ENCODE peak calls at places on chromosome 14, in eight cellular contexts. D is pancreas, C is ovary, U is stomach, K is adrenal gland, W is uterus, L is A549, P is PC-9. Z is an unnamed sample. For H3K9me3, the result is how much of the 10 kb centered on the place peaks cover.

GRCh38 chr14:105857223-105857815 is 330.9 kb downstream of the TMEM121 start:
- DNase-seq in D (no peak), L (no peak), W (no peak), U (no peak), K (no peak), C (peak), P (no peak), Z (no peak)

GRCh38 chr14:29937116-29937515 is 9.5 kb upstream of the PRKD1 start:
- DNase-seq in U (no peak), D (no peak), P (no peak), C (no peak), W (no peak), L (no peak), K (no peak), Z (no peak)

GRCh38 chr14:86462193-86462592 is 932.2 kb downstream of the FLRT2 start:
- DNase-seq in W (no peak), C (no peak), K (no peak), U (no peak), L (no peak), P (no peak), D (peak), Z (no peak)

GRCh38 chr14:34347683-34348082 is 114.4 kb downstream of the SPTSSA start:
- DNase-seq in D (no peak), K (no peak), L (no peak), U (no peak), W (no peak), C (no peak), P (no peak), Z (no peak)

GRCh38 chr14:92939699-92940098 is 16.7 kb downstream of the CHGA start:
- DNase-seq in P (no peak), L (no peak), C (no peak), D (no peak), W (no peak), K (no peak), U (no peak), Z (no peak)

GRCh38 chr14:104103061-104104005 is 17.8 kb downstream of the ASPG start:
- DNase-seq in U (no peak), P (no peak), W (no peak), K (no peak), D (no peak), C (peak), L (no peak), Z (no peak)

GRCh38 chr14:100533647-100534485 is 53.4 kb downstream of the BEGAIN start:
- DNase-seq in W (peak), K (peak), C (peak), L (no peak), U (peak), D (peak), P (no peak), Z (peak)

GRCh38 chr14:104973215-104974145 is 4.7 kb downstream of the AHNAK2 start:
- DNase-seq in P (peak), K (peak), U (peak), W (peak), C (peak), D (peak), L (peak), Z (peak)

GRCh38 chr14:99256483-99256874 is 15.5 kb downstream of the BCL11B start:
- DNase-seq in U (no peak), W (no peak), K (no peak), C (no peak), P (no peak), L (no peak), D (no peak), Z (no peak)

GRCh38 chr14:68043752-68044151 is 224.2 kb downstream of the RAD51B start:
- DNase-seq in W (no peak), C (no peak), D (no peak), U (no peak), P (no peak), K (no peak), L (no peak), Z (no peak)

GRCh38 chr14:31229009-31229408 is 21.4 kb upstream of the HECTD1 start:
- DNase-seq in P (no peak), L (no peak), C (no peak), W (no peak), K (no peak), D (no peak), U (no peak), Z (no peak)

GRCh38 chr14:106518054-106518943 is 991.9 kb downstream of the TMEM121 start:
- DNase-seq in L (no peak), W (no peak), D (peak), P (no peak), C (no peak), K (peak), U (peak), Z (peak)

GRCh38 chr14:92886337-92886736 is 36.6 kb upstream of the CHGA start:
- DNase-seq in L (no peak), P (no peak), D (no peak), U (no peak), K (no peak), W (no peak), C (no peak), Z (no peak)

GRCh38 chr14:67610491-67610890 is 9.2 kb upstream of the ARG2 start:
- DNase-seq in K (no peak), C (no peak), P (no peak), D (no peak), U (no peak), L (no peak), W (no peak), Z (no peak)

GRCh38 chr14:104696671-104697316 is 7.4 kb downstream of the INF2 start:
- DNase-seq in W (no peak), K (no peak), U (no peak), P (no peak), L (no peak), C (no peak), D (no peak), Z (no peak)

GRCh38 chr14:61774861-61775260 is 12.6 kb downstream of the SNAPC1 start:
- DNase-seq in K (no peak), L (no peak), U (no peak), P (no peak), D (no peak), C (no peak), W (no peak), Z (no peak)

GRCh38 chr14:65936342-65936741 is 523.8 kb downstream of the FUT8 start:
- DNase-seq in P (no peak), U (no peak), C (no peak), K (no peak), L (no peak), W (no peak), D (no peak), Z (no peak)

GRCh38 chr14:96565811-96566210 is 63.6 kb downstream of the PAPOLA start:
- DNase-seq in L (no peak), D (no peak), U (no peak), W (no peak), P (no peak), K (no peak), C (no peak), Z (no peak)

GRCh38 chr14:58167057-58167456 is 15.0 kb upstream of the ARMH4 start:
- DNase-seq in U (no peak), K (no peak), L (no peak), D (no peak), P (no peak), C (no peak), W (no peak), Z (no peak)

GRCh38 chr14:64891173-64891838 is 11.6 kb upstream of the SPTB start:
- DNase-seq in C (no peak), U (no peak), P (no peak), W (no peak), K (no peak), D (no peak), L (no peak), Z (no peak)

GRCh38 chr14:104688755-104689619 is at the start of gene INF2:
- DNase-seq in W (peak), L (peak), C (peak), D (peak), U (peak), K (peak), P (peak), Z (peak)

GRCh38 chr14:105987563-105987962 is 461.2 kb downstream of the TMEM121 start:
- DNase-seq in K (no peak), U (no peak), D (no peak), C (no peak), W (no peak), P (no peak), L (no peak), Z (no peak)

GRCh38 chr14:21025374-21026151 is 702 bp upstream of the NDRG2 start:
- DNase-seq in K (peak), W (peak), L (no peak), U (peak), C (peak), D (peak), P (no peak), Z (peak)

GRCh38 chr14:102805941-102806340 is 28.7 kb downstream of the TRAF3 start:
- DNase-seq in K (no peak), D (no peak), P (no peak), U (no peak), W (no peak), C (no peak), L (no peak), Z (no peak)

GRCh38 chr14:20044243-20044642 is 8.4 kb upstream of the OR4K13 start:
- DNase-seq in P (no peak), C (no peak), L (no peak), W (no peak), K (no peak), U (no peak), D (no peak), Z (no peak)

GRCh38 chr14:105030194-105030593 is 9.3 kb upstream of the CDCA4 start:
- DNase-seq in P (no peak), K (no peak), L (no peak), C (no peak), D (no peak), U (no peak), W (no peak), Z (peak)

GRCh38 chr14:50823763-50824636 is 7.0 kb downstream of the NIN start:
- DNase-seq in K (no peak), C (no peak), P (no peak), D (no peak), W (no peak), U (peak), L (no peak), Z (no peak)
- H3K4me3 ChIP-seq in K (no peak), C (no peak), P (no peak), D (no peak), W (no peak), U (peak), L (no peak), Z (no peak)

GRCh38 chr14:24189460-24189859 is 844 bp upstream of the IPO4 start:
- DNase-seq in U (no peak), D (no peak), C (no peak), L (no peak), W (no peak), K (no peak), P (no peak), Z (no peak)

GRCh38 chr14:24186831-24187537 is 1.6 kb downstream of the IPO4 start:
- DNase-seq in W (no peak), D (no peak), L (no peak), U (no peak), K (no peak), C (no peak), P (no peak), Z (no peak)

GRCh38 chr14:24187538-24187915 is 1.1 kb downstream of the IPO4 start:
- DNase-seq in W (no peak), D (no peak), C (no peak), L (no peak), U (no peak), K (no peak), P (no peak), Z (no peak)

GRCh38 chr14:24189059-24189375 is 401 bp upstream of the IPO4 start:
- DNase-seq in L (no peak), W (no peak), D (no peak), K (no peak), P (no peak), C (no peak), U (no peak), Z (no peak)

DNA sequence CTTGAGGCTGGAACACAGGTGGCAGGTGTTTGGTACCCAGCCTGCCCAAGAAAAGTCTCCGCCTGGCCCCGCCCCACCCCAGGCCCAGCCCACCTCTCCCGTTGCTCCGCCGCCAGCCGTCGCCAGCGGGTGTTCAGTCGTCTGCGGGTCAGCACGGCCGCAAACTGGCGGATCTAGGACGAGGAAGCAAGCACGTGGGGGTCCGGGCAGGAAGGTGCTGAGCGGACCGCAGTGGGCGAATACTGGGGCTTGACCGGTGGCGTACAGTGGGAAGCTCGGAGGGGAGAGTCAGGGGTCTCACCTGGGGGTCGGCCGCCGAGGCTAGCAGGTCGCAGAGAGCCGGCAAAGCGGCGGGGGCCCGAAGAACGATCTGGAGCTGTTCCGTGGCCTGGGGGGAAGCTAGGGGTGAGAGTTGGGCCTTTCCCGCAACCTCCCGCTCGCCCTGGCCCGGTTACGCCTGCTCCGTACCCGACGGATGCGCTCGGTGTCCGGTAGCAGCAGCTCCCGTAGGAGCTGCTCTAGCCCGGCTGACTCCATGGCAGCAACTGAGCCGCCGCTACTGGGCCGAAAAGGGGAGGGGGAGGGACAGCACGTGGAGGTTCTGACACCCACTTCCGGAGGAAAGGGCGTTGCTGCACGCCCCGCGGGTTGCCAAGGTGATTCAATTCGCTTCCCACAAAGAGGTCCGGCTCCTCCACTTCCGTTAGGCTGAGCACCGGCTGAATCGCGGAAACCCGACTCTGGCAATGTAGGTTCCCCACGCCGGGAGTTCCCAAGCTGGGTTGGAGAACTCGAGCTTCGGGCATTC is at the start of gene IPO4:
- DNase-seq in U (peak), P (peak), D (peak), C (peak), L (peak), W (peak), K (peak), Z (peak)
- TF ChIP-seq CTCF in U (no peak), P (no peak), D (no peak), C (no peak), L (no peak), W (no peak), K (no peak), Z (no peak)

DNA sequence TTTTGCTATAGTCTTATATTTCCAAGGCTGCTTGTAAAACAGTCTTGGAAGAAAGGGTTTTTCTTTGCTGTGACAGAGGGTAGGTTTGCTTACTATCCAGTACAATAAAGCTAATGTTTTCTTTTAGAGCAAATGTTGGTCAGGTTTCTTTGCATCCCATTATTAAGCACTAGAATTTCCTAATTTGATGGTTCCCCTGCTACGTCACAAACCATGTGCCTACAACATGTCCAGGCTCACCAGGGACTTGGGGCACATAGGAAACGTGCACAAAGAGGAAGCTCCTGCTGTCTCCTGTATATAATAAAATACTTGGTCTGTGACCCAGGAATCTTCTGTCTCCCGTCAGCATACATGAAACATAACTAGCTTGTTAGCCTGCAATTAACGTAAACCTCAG is 486.3 kb upstream of the LRFN5 start:
- DNase-seq in U (no peak), K (no peak), P (no peak), L (no peak), W (no peak), C (no peak), D (no peak), Z (no peak)
- H3K9me3 ChIP-seq in U (under half), K (under half), P (under half), L (under half), W (under half), C (under half), D (under half), Z (under half)

GRCh38 chr14:54650331-54651017 is 83.5 kb downstream of the SAMD4A start:
- DNase-seq in C (no peak), W (peak), D (no peak), L (peak), K (peak), U (no peak), P (no peak), Z (peak)
- H3K4me3 ChIP-seq in C (no peak), W (no peak), D (no peak), L (peak), K (no peak), U (no peak), P (no peak), Z (no peak)

DNA sequence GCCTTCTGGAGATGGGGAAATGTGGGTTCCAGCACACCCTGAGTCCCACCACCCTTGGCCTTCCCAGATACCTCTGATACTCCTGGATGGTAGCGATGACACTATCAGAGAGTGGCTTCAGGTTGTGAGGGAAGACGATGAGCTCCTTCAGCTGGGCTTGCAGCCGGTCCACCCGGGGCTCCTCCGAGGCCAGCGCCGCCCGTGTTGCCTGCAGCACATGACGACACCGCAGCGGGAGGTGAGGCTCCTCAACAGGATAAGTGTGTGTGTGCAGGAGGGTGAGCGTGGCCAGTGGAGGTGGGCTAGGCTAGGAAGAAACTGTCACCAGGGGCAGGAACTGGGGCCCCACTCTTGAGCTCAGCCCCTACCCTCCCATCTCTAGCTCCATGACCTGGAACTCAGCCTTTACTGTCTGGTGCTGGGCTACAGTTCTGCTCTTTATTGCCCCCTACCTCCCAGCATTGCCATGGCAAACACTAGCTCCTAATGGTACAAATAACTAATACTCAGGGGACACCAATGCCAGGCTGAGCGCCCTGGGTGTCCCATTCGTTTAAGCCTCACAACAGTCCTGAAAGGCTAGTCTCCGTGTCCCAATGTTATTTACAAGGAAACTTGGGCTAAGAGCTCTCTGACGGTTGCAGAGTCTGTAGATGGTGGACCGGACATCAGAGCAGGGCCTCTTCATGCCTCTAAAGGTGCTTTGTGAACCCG is 64.1 kb downstream of the SYNE3 start:
- DNase-seq in D (no peak), U (no peak), W (no peak), P (no peak), L (peak), K (no peak), C (no peak), Z (no peak)
- TF ChIP-seq CTCF in D (no peak), U (no peak), W (no peak), P (peak), L (peak), K (no peak), C (no peak), Z (no peak)

GRCh38 chr14:60632777-60633176 is 16.5 kb downstream of the SIX1 start:
- DNase-seq in D (no peak), U (no peak), P (no peak), C (no peak), L (no peak), K (no peak), W (no peak), Z (no peak)
- H3K9me3 ChIP-seq in D (under half), U (under half), P (under half), C (under half), L (under half), K (under half), W (under half), Z (under half)